ENCODE peak calls at places on chromosomes 3 and 15, in four cellular contexts. O, N, W and V are unnamed samples.

GRCh38 chr3:128004661-128005060 is 47.6 kb upstream of the SEC61A1 start:
- DNase-seq in O (no peak), N (no peak), W (no peak), V (no peak)

GRCh38 chr15:48680841-48681240 is 35.3 kb upstream of the FBN1 start:
- DNase-seq in O (no peak), N (no peak), W (no peak), V (no peak)

GRCh38 chr15:62068071-62068786 is 1.5 kb downstream of the C2CD4A start:
- DNase-seq in O (peak; percentile 29), N (no peak), W (peak; percentile 34), V (peak; percentile 25)

GRCh38 chr3:127131625-127132170 is 61.2 kb upstream of the PRR23E start:
- DNase-seq in O (no peak), N (no peak), W (no peak), V (no peak)

GRCh38 chr15:60219841-60220240 is 177.9 kb downstream of the ANXA2 start:
- DNase-seq in O (no peak), N (no peak), W (no peak), V (no peak)

GRCh38 chr3:188316723-188317070 is 162.7 kb downstream of the LPP start:
- DNase-seq in O (no peak), N (no peak), W (no peak), V (no peak)

GRCh38 chr3:57069471-57070010 is 9.1 kb downstream of the SPATA12 start:
- DNase-seq in O (no peak), N (no peak), W (no peak), V (no peak)

GRCh38 chr3:30578479-30578878 is 27.9 kb upstream of the TGFBR2 start:
- DNase-seq in O (no peak), N (no peak), W (no peak), V (peak; percentile 61)

GRCh38 chr3:37453393-37454391 is 279.3 kb upstream of the LRRFIP2 start:
- DNase-seq in O (no peak), N (no peak), W (no peak), V (peak; percentile 10)

GRCh38 chr15:76299786-76300185 is 11.5 kb downstream of the ETFA start:
- DNase-seq in O (no peak), N (no peak), W (no peak), V (no peak)

GRCh38 chr15:72236381-72237285 is 5.6 kb upstream of the PKM start:
- DNase-seq in O (no peak), N (no peak), W (peak; percentile 19), V (no peak)

GRCh38 chr15:67185051-67185450 is 69.4 kb downstream of the AAGAB start:
- DNase-seq in O (no peak), N (no peak), W (no peak), V (no peak)

GRCh38 chr3:113353678-113354077 is 87.6 kb downstream of the CFAP44 start:
- DNase-seq in O (no peak), N (no peak), W (no peak), V (no peak)
- TF ChIP-seq MYC in O (no peak), N (no peak), W (no peak), V (no peak)

DNA sequence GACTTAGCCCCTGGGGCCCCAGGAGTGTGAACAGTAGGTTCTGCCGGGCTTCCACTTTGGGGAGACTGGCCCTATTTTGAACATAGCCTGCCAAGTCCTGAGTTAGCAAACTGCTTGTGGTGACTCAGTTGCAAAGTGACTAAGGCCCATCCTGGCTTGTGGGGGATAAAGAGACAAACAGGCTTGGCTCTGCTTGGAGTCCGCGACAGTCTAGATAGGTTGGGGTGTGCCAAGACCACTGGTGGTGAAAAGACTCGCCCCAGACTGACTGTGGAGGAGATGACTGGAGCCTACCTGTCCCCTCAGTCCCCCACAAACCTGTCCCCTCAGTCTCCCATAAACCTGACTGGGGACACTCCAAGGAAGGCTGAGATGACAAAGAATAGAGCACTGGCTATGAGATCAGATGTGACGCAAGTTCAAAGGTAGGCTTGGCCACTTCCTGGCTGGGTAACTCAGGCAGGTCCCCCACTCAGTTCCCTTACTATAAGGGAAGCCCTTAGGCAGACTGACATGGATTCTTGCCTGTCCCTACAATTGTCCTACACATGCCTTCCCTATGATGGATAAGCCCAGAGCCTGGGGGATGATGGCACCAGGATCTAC is 4.3 kb downstream of the DNASE1L3 start:
- DNase-seq in O (peak; percentile 22), N (no peak), W (no peak), V (peak; percentile 47)
- TF ChIP-seq CHD2 in O (no peak), N (no peak), W (no peak), V (no peak)

DNA sequence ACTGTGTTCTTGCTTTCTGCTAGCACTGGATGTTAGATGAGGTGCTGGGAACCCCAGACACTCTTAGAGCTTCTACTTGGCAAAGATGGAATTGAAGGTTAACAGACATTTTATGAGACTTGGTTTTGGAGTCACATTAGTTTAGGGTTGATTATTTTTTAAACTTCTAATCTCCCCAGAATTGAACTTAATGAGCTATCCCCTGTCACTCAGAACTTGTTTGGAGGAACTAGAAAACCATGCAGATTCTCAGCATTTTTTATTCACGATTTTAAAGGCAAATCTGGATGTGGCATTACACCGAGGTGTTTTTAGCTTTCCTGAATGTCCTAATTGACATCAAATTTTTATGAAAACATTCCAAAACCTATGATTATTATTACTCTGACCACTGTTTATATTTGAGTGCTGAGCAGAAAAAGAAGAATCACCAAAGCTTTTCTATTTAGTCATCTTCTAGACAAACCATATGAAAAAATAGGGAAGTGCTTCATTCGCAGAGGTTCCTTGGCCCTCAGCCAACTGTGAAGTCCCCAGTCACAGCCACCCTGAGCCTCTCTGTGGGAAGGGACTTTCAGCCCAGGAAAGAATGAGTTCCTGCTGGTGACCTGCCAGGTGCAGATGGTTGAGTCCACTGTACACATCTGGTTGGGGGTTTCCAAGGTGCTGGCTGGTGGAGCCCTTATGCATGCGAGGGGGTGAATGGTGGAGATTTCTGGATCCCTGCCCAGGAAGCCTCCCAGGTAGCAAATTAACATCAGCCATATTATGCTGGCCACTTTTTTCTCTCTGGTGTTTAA is 196.0 kb upstream of the TOPAZ1 start:
- DNase-seq in O (no peak), N (peak; percentile 98), W (peak; percentile 22), V (no peak)
- TF ChIP-seq MYC in O (no peak), N (no peak), W (no peak), V (no peak)

DNA sequence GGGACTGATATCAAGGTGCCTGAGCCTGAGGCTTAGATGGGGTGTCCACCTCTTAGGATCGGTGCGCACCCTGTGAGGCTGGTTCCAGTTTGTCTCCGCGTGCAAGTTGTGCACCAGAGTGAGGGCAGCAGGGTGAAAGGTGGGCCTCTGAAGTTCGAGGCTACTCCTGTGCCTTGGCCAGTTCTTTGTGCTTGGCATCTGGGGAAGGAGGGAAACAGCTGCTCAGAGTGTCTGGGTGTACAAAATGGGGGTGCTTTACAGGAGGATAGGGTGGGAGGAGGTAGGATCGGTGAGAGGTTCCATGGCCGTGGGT is 835 bp downstream of the VPS8 start:
- DNase-seq in O (no peak), N (no peak), W (no peak), V (no peak)
- TF ChIP-seq CHD2 in O (no peak), N (no peak), W (no peak), V (no peak)